ENCODE peak calls at places on chromosomes 16 and 17, in eight cellular contexts. L is GM23338, W is ovary, Q is fibroblast of the aortic adventitia, S is astrocyte of the cerebellum, K is prostate gland, X is HCT116, R is ascending aorta. P is an unnamed sample.

GRCh38 chr17:70195091-70195490 is 25.8 kb downstream of the KCNJ2 start:
- DNase-seq in L (no peak), W (no peak), Q (no peak), S (no peak), K (no peak), X (no peak), R (no peak), P (no peak)

GRCh38 chr16:28192811-28193529 is 18.8 kb downstream of the XPO6 start:
- DNase-seq in L (no peak), W (no peak), Q (no peak), S (no peak), K (no peak), X (no peak), R (no peak), P (no peak)

GRCh38 chr16:48504216-48504615 is 105.8 kb downstream of the N4BP1 start:
- DNase-seq in L (no peak), W (no peak), Q (no peak), S (no peak), K (no peak), X (no peak), R (no peak), P (no peak)

GRCh38 chr16:13316008-13316407 is 414.6 kb downstream of the SHISA9 start:
- DNase-seq in L (no peak), W (no peak), Q (no peak), S (peak), K (no peak), X (no peak), R (no peak), P (no peak)

GRCh38 chr17:42252528-42253172 is 23.5 kb downstream of the STAT5B start:
- DNase-seq in L (no peak), W (no peak), Q (no peak), S (no peak), K (no peak), X (no peak), R (no peak), P (no peak)

GRCh38 chr16:49280022-49280741 is 1.5 kb downstream of the CBLN1 start:
- DNase-seq in L (peak), W (no peak), Q (no peak), S (no peak), K (no peak), X (no peak), R (no peak), P (no peak)

GRCh38 chr17:3865166-3865565 is 19.1 kb upstream of the NCBP3 start:
- DNase-seq in L (no peak), W (no peak), Q (peak), S (no peak), K (no peak), X (no peak), R (peak), P (no peak)

GRCh38 chr17:76379646-76380376 is 4.6 kb upstream of the SPHK1 start:
- DNase-seq in L (no peak), W (no peak), Q (no peak), S (no peak), K (no peak), X (no peak), R (no peak), P (no peak)

GRCh38 chr17:3535253-3535995 is 22.2 kb downstream of the TRPV3 start:
- DNase-seq in L (peak), W (peak), Q (peak), S (peak), K (no peak), X (peak), R (no peak), P (no peak)

GRCh38 chr17:78460176-78460675 is 81.8 kb downstream of the PGS1 start:
- DNase-seq in L (no peak), W (no peak), Q (no peak), S (no peak), K (no peak), X (no peak), R (no peak), P (no peak)

GRCh38 chr17:78759203-78759968 is 22.7 kb downstream of the CYTH1 start:
- DNase-seq in L (no peak), W (peak), Q (peak), S (peak), K (peak), X (no peak), R (no peak), P (no peak)

GRCh38 chr16:86509759-86510464 is 415 bp upstream of the FOXF1 start:
- DNase-seq in L (peak), W (peak), Q (peak), S (peak), K (no peak), X (no peak), R (no peak), P (no peak)

GRCh38 chr16:64356267-64356666 is 765.6 kb downstream of the CDH11 start:
- DNase-seq in L (no peak), W (no peak), Q (peak), S (peak), K (no peak), X (no peak), R (no peak), P (no peak)

GRCh38 chr16:52497067-52497816 is 49.7 kb downstream of the TOX3 start:
- DNase-seq in L (no peak), W (no peak), Q (no peak), S (no peak), K (no peak), X (no peak), R (no peak), P (peak)

GRCh38 chr16:82063456-82064082 is 28.5 kb downstream of the HSD17B2 start:
- DNase-seq in L (no peak), W (no peak), Q (no peak), S (no peak), K (no peak), X (no peak), R (no peak), P (no peak)

GRCh38 chr16:82059161-82059982 is 24.3 kb downstream of the HSD17B2 start:
- DNase-seq in L (no peak), W (no peak), Q (no peak), S (no peak), K (no peak), X (no peak), R (no peak), P (no peak)

GRCh38 chr16:82062645-82063058 is 27.6 kb downstream of the HSD17B2 start:
- DNase-seq in L (no peak), W (no peak), Q (peak), S (peak), K (no peak), X (no peak), R (no peak), P (no peak)

GRCh38 chr16:82059983-82060421 is 24.9 kb downstream of the HSD17B2 start:
- DNase-seq in L (no peak), W (no peak), Q (no peak), S (no peak), K (no peak), X (no peak), R (no peak), P (peak)

GRCh38 chr16:82061861-82062525 is 26.9 kb downstream of the HSD17B2 start:
- DNase-seq in L (peak), W (no peak), Q (peak), S (no peak), K (no peak), X (peak), R (no peak), P (no peak)
- TF ChIP-seq CTCF in L (peak), W (no peak), Q (peak), S (peak), K (no peak), X (peak), R (no peak), P (peak)

GRCh38 chr17:6677158-6677831 is 25.7 kb downstream of the C17orf100 start:
- DNase-seq in L (no peak), W (no peak), Q (no peak), S (no peak), K (no peak), X (no peak), R (no peak), P (no peak)

GRCh38 chr17:6677946-6678345 is 26.4 kb downstream of the C17orf100 start:
- DNase-seq in L (no peak), W (no peak), Q (no peak), S (no peak), K (no peak), X (no peak), R (no peak), P (no peak)

GRCh38 chr17:6675426-6675825 is 23.9 kb downstream of the C17orf100 start:
- DNase-seq in L (no peak), W (no peak), Q (no peak), S (no peak), K (no peak), X (no peak), R (no peak), P (no peak)

GRCh38 chr17:6674586-6674985 is 23.0 kb downstream of the C17orf100 start:
- DNase-seq in L (no peak), W (no peak), Q (no peak), S (no peak), K (no peak), X (no peak), R (no peak), P (no peak)

GRCh38 chr17:6676802-6677157 is 25.2 kb downstream of the C17orf100 start:
- DNase-seq in L (no peak), W (no peak), Q (no peak), S (no peak), K (no peak), X (no peak), R (no peak), P (no peak)
- H3K4me3 ChIP-seq in L (no peak), W (no peak), Q (no peak), S (no peak), K (no peak), X (no peak), R (no peak), P (no peak)

GRCh38 chr16:19884611-19885455 is at the start of gene GPRC5B:
- DNase-seq in L (peak), W (peak), Q (peak), S (no peak), K (peak), X (no peak), R (no peak), P (no peak)
- TF ChIP-seq CTCF in L (no peak), W (no peak), Q (no peak), S (no peak), K (no peak), X (no peak), R (no peak), P (peak)

GRCh38 chr17:82414548-82415281 is 3.4 kb upstream of the HEXD start:
- DNase-seq in L (peak), W (peak), Q (peak), S (peak), K (peak), X (peak), R (peak), P (peak)
- H3K4me3 ChIP-seq in L (peak), W (no peak), Q (no peak), S (no peak), K (no peak), X (no peak), R (no peak), P (no peak)

GRCh38 chr16:533391-534088 is 6.0 kb downstream of the CAPN15 start:
- DNase-seq in L (peak), W (peak), Q (no peak), S (no peak), K (no peak), X (no peak), R (no peak), P (no peak)
- TF ChIP-seq CTCF in L (no peak), W (no peak), Q (no peak), S (no peak), K (no peak), X (no peak), R (no peak), P (no peak)

GRCh38 chr17:50636145-50636803 is 1.6 kb downstream of the ABCC3 start:
- DNase-seq in L (no peak), W (no peak), Q (no peak), S (no peak), K (no peak), X (no peak), R (no peak), P (no peak)

GRCh38 chr17:50634123-50634914 is at the start of gene ABCC3:
- DNase-seq in L (no peak), W (peak), Q (peak), S (no peak), K (peak), X (no peak), R (peak), P (no peak)

GRCh38 chr17:50636804-50637195 is 2.1 kb downstream of the ABCC3 start:
- DNase-seq in L (no peak), W (no peak), Q (no peak), S (no peak), K (no peak), X (no peak), R (no peak), P (no peak)

GRCh38 chr17:50634915-50635719 is 436 bp downstream of the ABCC3 start:
- DNase-seq in L (peak), W (no peak), Q (no peak), S (no peak), K (no peak), X (no peak), R (no peak), P (no peak)

GRCh38 chr17:50635720-50636144 is 1.1 kb downstream of the ABCC3 start:
- DNase-seq in L (no peak), W (no peak), Q (no peak), S (no peak), K (no peak), X (no peak), R (no peak), P (no peak)
- H3K4me3 ChIP-seq in L (peak), W (no peak), Q (peak), S (peak), K (peak), X (peak), R (peak), P (no peak)

GRCh38 chr16:87600246-87600645 is 2.1 kb upstream of the JPH3 start:
- DNase-seq in L (no peak), W (no peak), Q (no peak), S (no peak), K (no peak), X (no peak), R (no peak), P (no peak)

GRCh38 chr16:87597324-87597830 is 4.9 kb upstream of the JPH3 start:
- DNase-seq in L (no peak), W (no peak), Q (no peak), S (no peak), K (no peak), X (no peak), R (no peak), P (no peak)

GRCh38 chr16:87595712-87596111 is 6.6 kb upstream of the JPH3 start:
- DNase-seq in L (no peak), W (no peak), Q (no peak), S (no peak), K (no peak), X (no peak), R (no peak), P (no peak)

GRCh38 chr16:87601322-87602004 is 845 bp upstream of the JPH3 start:
- DNase-seq in L (peak), W (no peak), Q (no peak), S (no peak), K (no peak), X (no peak), R (no peak), P (no peak)

DNA sequence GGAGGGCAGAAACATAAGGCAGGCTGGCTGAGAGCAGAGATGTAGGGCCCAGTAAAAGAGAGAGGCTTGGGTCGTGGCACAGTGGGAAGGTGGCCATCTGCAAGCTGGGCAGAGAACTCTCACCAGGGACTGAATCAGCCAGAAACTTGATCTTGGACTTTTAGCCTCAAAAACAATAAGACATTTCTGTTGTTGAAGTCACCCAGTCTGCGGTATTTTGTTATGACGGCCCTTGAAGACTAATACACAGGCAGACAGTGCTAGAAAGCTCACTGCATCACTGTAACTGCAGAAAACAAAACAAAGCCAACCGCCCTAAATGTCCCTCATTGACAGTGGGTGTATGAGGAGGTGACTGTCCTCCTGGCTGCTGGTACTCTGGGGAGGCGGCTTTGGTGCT is 3.9 kb upstream of the JPH3 start:
- DNase-seq in L (no peak), W (no peak), Q (no peak), S (no peak), K (no peak), X (no peak), R (no peak), P (no peak)
- TF ChIP-seq CTCF in L (no peak), W (no peak), Q (no peak), S (no peak), K (no peak), X (no peak), R (no peak), P (no peak)

GRCh38 chr17:27242951-27243350 is 51.0 kb upstream of the WSB1 start:
- DNase-seq in L (no peak), W (no peak), Q (no peak), S (no peak), K (no peak), X (no peak), R (no peak), P (no peak)
- H3K4me3 ChIP-seq in L (no peak), W (no peak), Q (no peak), S (no peak), K (no peak), X (no peak), R (no peak), P (no peak)

DNA sequence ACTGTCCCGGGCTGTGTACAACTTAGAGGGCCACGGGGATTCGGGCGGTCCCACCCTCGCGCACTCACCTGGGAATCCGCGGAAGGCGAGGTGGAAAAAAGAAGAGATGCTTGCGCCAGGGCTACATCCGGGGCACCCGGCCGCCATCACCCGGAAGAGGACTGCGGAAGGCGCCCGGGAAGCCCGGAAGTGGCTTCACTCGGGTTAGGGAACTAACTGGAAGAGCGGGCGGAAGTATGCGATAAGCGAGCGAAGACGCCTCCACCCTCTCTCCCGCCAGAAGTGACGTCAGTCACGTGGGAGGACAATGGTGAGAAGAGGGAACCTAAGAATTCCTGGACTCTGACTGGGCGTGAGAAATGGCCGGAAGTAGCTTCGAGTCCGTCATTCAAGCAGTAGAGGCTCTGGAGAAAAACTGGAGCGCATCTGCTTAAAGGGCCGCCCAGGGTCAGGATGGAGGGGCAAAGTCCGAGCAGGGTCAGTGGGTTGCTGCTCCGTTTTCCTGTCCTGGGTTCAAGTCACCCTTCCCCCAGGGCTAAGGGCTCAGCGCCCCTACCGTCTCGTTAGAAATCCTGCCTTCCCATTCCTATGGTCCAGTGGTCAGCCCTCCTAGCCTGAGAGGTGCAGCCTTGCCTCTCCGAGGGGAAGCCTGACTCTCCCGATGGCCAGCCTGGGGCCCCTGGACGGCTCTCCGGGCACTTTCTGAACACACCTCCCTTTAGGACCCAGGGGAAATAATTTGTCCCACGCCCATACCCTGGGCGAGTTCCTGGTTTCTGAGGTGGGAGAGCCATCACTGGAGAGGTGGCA is at the start of gene CD2BP2:
- DNase-seq in L (peak), W (peak), Q (peak), S (peak), K (peak), X (peak), R (peak), P (peak)
- TF ChIP-seq CTCF in L (no peak), W (no peak), Q (peak), S (no peak), K (no peak), X (no peak), R (no peak), P (peak)